ENCODE peak calls at places on chromosomes 12 and 14, in five cellular contexts. One of them, this sample, is unnamed.

GRCh38 chr12:108855284-108856169 is 1.9 kb downstream of the SSH1 start:
- DNase-seq in DMS53: no peak
- DNase-seq in GF-D8: peak; percentile 54
- DNase-seq in Caco-2: no peak
- DNase-seq in iPS-NIHi11: no peak
- DNase-seq in this sample: no peak

GRCh38 chr12:47987411-47988072 is 16.7 kb downstream of the COL2A1 start:
- DNase-seq in DMS53: no peak
- DNase-seq in GF-D8: no peak
- DNase-seq in Caco-2: peak; percentile 30
- DNase-seq in iPS-NIHi11: no peak
- DNase-seq in this sample: no peak

GRCh38 chr12:13278249-13278787 is 81.8 kb downstream of the EMP1 start:
- DNase-seq in DMS53: peak; percentile 91
- DNase-seq in GF-D8: no peak
- DNase-seq in Caco-2: no peak
- DNase-seq in iPS-NIHi11: peak; percentile 97
- DNase-seq in this sample: peak; percentile 95

GRCh38 chr14:99391671-99392070 is 89.0 kb downstream of the SETD3 start:
- DNase-seq in DMS53: no peak
- DNase-seq in GF-D8: no peak
- DNase-seq in Caco-2: no peak
- DNase-seq in iPS-NIHi11: no peak
- DNase-seq in this sample: no peak

GRCh38 chr12:113317122-113317521 is 17.8 kb downstream of the SLC8B1 start:
- DNase-seq in DMS53: no peak
- DNase-seq in GF-D8: no peak
- DNase-seq in Caco-2: no peak
- DNase-seq in iPS-NIHi11: no peak
- DNase-seq in this sample: no peak

GRCh38 chr14:100246809-100247428 is 8.0 kb downstream of the YY1 start:
- DNase-seq in DMS53: peak; percentile 80
- DNase-seq in GF-D8: no peak
- DNase-seq in Caco-2: no peak
- DNase-seq in iPS-NIHi11: peak; percentile 65
- DNase-seq in this sample: peak; percentile 67

GRCh38 chr12:132152921-132153321 is 8.7 kb downstream of the NOC4L start:
- DNase-seq in DMS53: no peak
- DNase-seq in GF-D8: no peak
- DNase-seq in Caco-2: no peak
- DNase-seq in iPS-NIHi11: no peak
- DNase-seq in this sample: no peak

GRCh38 chr12:42504049-42504448 is 85.5 kb downstream of the PRICKLE1 start:
- DNase-seq in DMS53: peak; percentile 36
- DNase-seq in GF-D8: no peak
- DNase-seq in Caco-2: no peak
- DNase-seq in iPS-NIHi11: no peak
- DNase-seq in this sample: no peak

GRCh38 chr12:89663577-89664357 is 44.9 kb downstream of the ATP2B1 start:
- DNase-seq in DMS53: no peak
- DNase-seq in GF-D8: peak; percentile 48
- DNase-seq in Caco-2: no peak
- DNase-seq in iPS-NIHi11: no peak
- DNase-seq in this sample: no peak

GRCh38 chr12:50325890-50326391 is 42.6 kb upstream of the LIMA1 start:
- DNase-seq in DMS53: no peak
- DNase-seq in GF-D8: no peak
- DNase-seq in Caco-2: no peak
- DNase-seq in iPS-NIHi11: no peak
- DNase-seq in this sample: no peak

GRCh38 chr12:54622463-54623183 is 12.1 kb downstream of the LACRT start:
- DNase-seq in DMS53: peak; percentile 54
- DNase-seq in GF-D8: no peak
- DNase-seq in Caco-2: no peak
- DNase-seq in iPS-NIHi11: no peak
- DNase-seq in this sample: no peak

GRCh38 chr12:109464642-109465351 is 12.3 kb downstream of the KCTD10 start:
- DNase-seq in DMS53: no peak
- DNase-seq in GF-D8: no peak
- DNase-seq in Caco-2: no peak
- DNase-seq in iPS-NIHi11: no peak
- DNase-seq in this sample: no peak

GRCh38 chr12:65896743-65897142 is 72.5 kb downstream of the HMGA2 start:
- DNase-seq in DMS53: no peak
- DNase-seq in GF-D8: no peak
- DNase-seq in Caco-2: no peak
- DNase-seq in iPS-NIHi11: no peak
- DNase-seq in this sample: no peak

GRCh38 chr12:64063121-64063520 is 159.0 kb downstream of the KICS2 start:
- DNase-seq in DMS53: no peak
- DNase-seq in GF-D8: no peak
- DNase-seq in Caco-2: no peak
- DNase-seq in iPS-NIHi11: no peak
- DNase-seq in this sample: no peak

GRCh38 chr12:58537278-58537677 is 383.0 kb downstream of the LRIG3 start:
- DNase-seq in DMS53: peak; percentile 71
- DNase-seq in GF-D8: no peak
- DNase-seq in Caco-2: peak; percentile 40
- DNase-seq in iPS-NIHi11: no peak
- DNase-seq in this sample: no peak

GRCh38 chr12:132006056-132006680 is 56.4 kb downstream of the EP400 start:
- DNase-seq in DMS53: no peak
- DNase-seq in GF-D8: peak; percentile 36
- DNase-seq in Caco-2: no peak
- DNase-seq in iPS-NIHi11: no peak
- DNase-seq in this sample: no peak

GRCh38 chr12:76698316-76698715 is 65.6 kb upstream of the ZDHHC17 start:
- DNase-seq in DMS53: peak; percentile 47
- DNase-seq in GF-D8: no peak
- DNase-seq in Caco-2: no peak
- DNase-seq in iPS-NIHi11: no peak
- DNase-seq in this sample: no peak

GRCh38 chr12:34391771-34392581 is 369.7 kb downstream of the ALG10 start:
- DNase-seq in DMS53: no peak
- DNase-seq in GF-D8: no peak
- DNase-seq in Caco-2: peak; percentile 33
- DNase-seq in iPS-NIHi11: no peak
- DNase-seq in this sample: no peak

GRCh38 chr12:62915130-62915529 is 19.8 kb downstream of the PPM1H start:
- DNase-seq in DMS53: no peak
- DNase-seq in GF-D8: no peak
- DNase-seq in Caco-2: no peak
- DNase-seq in iPS-NIHi11: no peak
- DNase-seq in this sample: no peak

GRCh38 chr12:57166971-57167371 is 19.6 kb upstream of the LRP1-AS start:
- DNase-seq in DMS53: peak; percentile 63
- DNase-seq in GF-D8: no peak
- DNase-seq in Caco-2: no peak
- DNase-seq in iPS-NIHi11: no peak
- DNase-seq in this sample: no peak

GRCh38 chr12:108820700-108821406 is 36.5 kb downstream of the SSH1 start:
- DNase-seq in DMS53: no peak
- DNase-seq in GF-D8: no peak
- DNase-seq in Caco-2: no peak
- DNase-seq in iPS-NIHi11: no peak
- DNase-seq in this sample: no peak

GRCh38 chr12:68559984-68560822 is 50.5 kb upstream of the RAP1B start:
- DNase-seq in DMS53: no peak
- DNase-seq in GF-D8: peak; percentile 36
- DNase-seq in Caco-2: no peak
- DNase-seq in iPS-NIHi11: peak; percentile 33
- DNase-seq in this sample: no peak

GRCh38 chr12:108798551-108799221 is 58.7 kb downstream of the SSH1 start:
- DNase-seq in DMS53: no peak
- DNase-seq in GF-D8: no peak
- DNase-seq in Caco-2: no peak
- DNase-seq in iPS-NIHi11: no peak
- DNase-seq in this sample: no peak

GRCh38 chr12:132495165-132495544 is 5.2 kb downstream of the FBRSL1 start:
- DNase-seq in DMS53: no peak
- DNase-seq in GF-D8: no peak
- DNase-seq in Caco-2: no peak
- DNase-seq in iPS-NIHi11: no peak
- DNase-seq in this sample: no peak

GRCh38 chr14:70641548-70642312 is at the start of gene TTC9:
- DNase-seq in DMS53: peak; percentile 66
- DNase-seq in GF-D8: no peak
- DNase-seq in Caco-2: no peak
- DNase-seq in iPS-NIHi11: peak; percentile 87
- DNase-seq in this sample: peak; percentile 82

GRCh38 chr12:124443929-124444712 is 123.3 kb downstream of the NCOR2 start:
- DNase-seq in DMS53: no peak
- DNase-seq in GF-D8: no peak
- DNase-seq in Caco-2: no peak
- DNase-seq in iPS-NIHi11: no peak
- DNase-seq in this sample: no peak

GRCh38 chr12:77696183-77696582 is 134.5 kb upstream of the NAV3 start:
- DNase-seq in DMS53: no peak
- DNase-seq in GF-D8: no peak
- DNase-seq in Caco-2: no peak
- DNase-seq in iPS-NIHi11: no peak
- DNase-seq in this sample: no peak

GRCh38 chr12:111443586-111443985 is 37.9 kb downstream of the SH2B3 start:
- DNase-seq in DMS53: no peak
- DNase-seq in GF-D8: no peak
- DNase-seq in Caco-2: no peak
- DNase-seq in iPS-NIHi11: no peak
- DNase-seq in this sample: no peak

GRCh38 chr14:24216345-24216699 is 456 bp upstream of the MDP1 start:
- DNase-seq in DMS53: no peak
- DNase-seq in GF-D8: no peak
- DNase-seq in Caco-2: no peak
- DNase-seq in iPS-NIHi11: no peak
- DNase-seq in this sample: no peak

GRCh38 chr12:113298861-113299545 is 35.9 kb downstream of the SLC8B1 start:
- DNase-seq in DMS53: no peak
- DNase-seq in GF-D8: no peak
- DNase-seq in Caco-2: no peak
- DNase-seq in iPS-NIHi11: no peak
- DNase-seq in this sample: peak; percentile 83

GRCh38 chr12:62895351-62895750 is 39.6 kb downstream of the PPM1H start:
- DNase-seq in DMS53: no peak
- DNase-seq in GF-D8: no peak
- DNase-seq in Caco-2: no peak
- DNase-seq in iPS-NIHi11: no peak
- DNase-seq in this sample: no peak